ENCODE peak calls at places on chromosomes 11 and 22, in eight cellular contexts. One of them, this sample, is unnamed.

GRCh38 chr11:89235976-89236375 is 58.3 kb downstream of the TYR start:
- DNase-seq in AG09309: no peak
- DNase-seq in BJ: no peak
- DNase-seq in fibroblast of lung: no peak
- DNase-seq in kidney: no peak
- DNase-seq in cardiac muscle cell: no peak
- DNase-seq in tibial artery: no peak
- DNase-seq in Panc1: no peak
- DNase-seq in this sample: no peak

GRCh38 chr11:10623797-10624761 is 55.6 kb upstream of the LYVE1 start:
- DNase-seq in fibroblast of lung: peak; percentile 32
- DNase-seq in Panc1: peak; percentile 33
- DNase-seq in tibial artery: no peak
- DNase-seq in AG09309: no peak
- DNase-seq in cardiac muscle cell: peak; percentile 38
- DNase-seq in kidney: no peak
- DNase-seq in BJ: no peak
- DNase-seq in this sample: no peak

GRCh38 chr11:13160302-13160701 is 117.3 kb upstream of the BMAL1 start:
- DNase-seq in Panc1: no peak
- DNase-seq in tibial artery: no peak
- DNase-seq in kidney: no peak
- DNase-seq in fibroblast of lung: no peak
- DNase-seq in AG09309: no peak
- DNase-seq in BJ: no peak
- DNase-seq in cardiac muscle cell: no peak
- DNase-seq in this sample: no peak

GRCh38 chr11:123783536-123783935 is 22.6 kb downstream of the OR6M1 start:
- DNase-seq in tibial artery: no peak
- DNase-seq in Panc1: no peak
- DNase-seq in fibroblast of lung: no peak
- DNase-seq in AG09309: no peak
- DNase-seq in BJ: no peak
- DNase-seq in cardiac muscle cell: no peak
- DNase-seq in kidney: no peak
- DNase-seq in this sample: no peak

GRCh38 chr11:35237345-35237744 is 98.4 kb downstream of the CD44 start:
- DNase-seq in BJ: no peak
- DNase-seq in tibial artery: no peak
- DNase-seq in Panc1: no peak
- DNase-seq in kidney: no peak
- DNase-seq in fibroblast of lung: no peak
- DNase-seq in AG09309: no peak
- DNase-seq in cardiac muscle cell: no peak
- DNase-seq in this sample: no peak

GRCh38 chr11:123305601-123306000 is 110.6 kb upstream of the CLMP start:
- DNase-seq in AG09309: no peak
- DNase-seq in Panc1: no peak
- DNase-seq in kidney: no peak
- DNase-seq in BJ: no peak
- DNase-seq in cardiac muscle cell: no peak
- DNase-seq in fibroblast of lung: no peak
- DNase-seq in tibial artery: no peak
- DNase-seq in this sample: no peak

GRCh38 chr11:102566112-102566511 is 35.6 kb upstream of the MMP7 start:
- DNase-seq in fibroblast of lung: no peak
- DNase-seq in Panc1: no peak
- DNase-seq in kidney: no peak
- DNase-seq in cardiac muscle cell: no peak
- DNase-seq in tibial artery: no peak
- DNase-seq in BJ: no peak
- DNase-seq in AG09309: no peak
- DNase-seq in this sample: no peak

GRCh38 chr22:42202669-42203068 is 67.8 kb downstream of the TCF20 start:
- DNase-seq in Panc1: no peak
- DNase-seq in tibial artery: no peak
- DNase-seq in AG09309: peak; percentile 11
- DNase-seq in kidney: no peak
- DNase-seq in fibroblast of lung: peak; percentile 46
- DNase-seq in BJ: no peak
- DNase-seq in cardiac muscle cell: peak; percentile 30
- DNase-seq in this sample: no peak

GRCh38 chr11:34647532-34647931 is 26.6 kb downstream of the EHF start:
- DNase-seq in AG09309: no peak
- DNase-seq in Panc1: no peak
- DNase-seq in tibial artery: no peak
- DNase-seq in fibroblast of lung: no peak
- DNase-seq in cardiac muscle cell: no peak
- DNase-seq in BJ: no peak
- DNase-seq in kidney: no peak
- DNase-seq in this sample: no peak

GRCh38 chr22:19527321-19527721 is 3.1 kb upstream of the CLDN5 start:
- DNase-seq in tibial artery: no peak
- DNase-seq in fibroblast of lung: no peak
- DNase-seq in cardiac muscle cell: no peak
- DNase-seq in kidney: no peak
- DNase-seq in AG09309: no peak
- DNase-seq in Panc1: no peak
- DNase-seq in BJ: no peak
- DNase-seq in this sample: no peak

GRCh38 chr11:95706974-95707387 is 82.6 kb downstream of the FAM76B start:
- DNase-seq in BJ: no peak
- DNase-seq in kidney: no peak
- DNase-seq in fibroblast of lung: no peak
- DNase-seq in tibial artery: no peak
- DNase-seq in cardiac muscle cell: no peak
- DNase-seq in Panc1: no peak
- DNase-seq in AG09309: no peak
- DNase-seq in this sample: no peak

DNA sequence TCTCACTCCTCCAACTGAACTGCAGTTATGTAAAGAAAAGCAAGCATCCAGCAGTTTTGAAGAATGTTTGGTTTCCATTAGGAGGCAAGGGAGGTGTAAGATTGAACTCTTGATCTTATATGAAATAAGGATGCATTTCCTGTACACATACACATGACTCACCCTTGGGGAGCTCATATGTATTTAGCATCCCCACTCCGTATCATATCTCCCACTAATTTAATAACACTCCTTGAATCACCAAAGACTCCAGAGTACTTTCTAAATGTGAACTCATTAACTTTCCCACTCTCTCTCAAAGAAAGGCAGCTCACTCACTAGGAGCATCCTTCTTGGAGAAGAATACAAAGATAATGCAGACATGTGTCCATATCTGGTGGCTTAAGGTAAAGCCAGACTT is 77.4 kb downstream of the ETS1 start:
- DNase-seq in kidney: no peak
- DNase-seq in Panc1: no peak
- DNase-seq in AG09309: no peak
- DNase-seq in BJ: no peak
- DNase-seq in tibial artery: no peak
- DNase-seq in fibroblast of lung: peak; percentile 72
- DNase-seq in cardiac muscle cell: peak; percentile 40
- DNase-seq in this sample: no peak
- H3K4me3 ChIP-seq in kidney: no peak overlapping the region
- H3K4me3 ChIP-seq in Panc1: no peak overlapping the region
- H3K4me3 ChIP-seq in AG09309: no peak overlapping the region
- H3K4me3 ChIP-seq in BJ: no peak overlapping the region
- H3K4me3 ChIP-seq in tibial artery: no peak overlapping the region
- H3K4me3 ChIP-seq in fibroblast of lung: no peak overlapping the region
- H3K4me3 ChIP-seq in cardiac muscle cell: no peak overlapping the region
- H3K4me3 ChIP-seq in this sample: no peak overlapping the region

GRCh38 chr11:40280161-40281054 is 1179.0 kb downstream of the LRRC4C start:
- DNase-seq in fibroblast of lung: no peak
- DNase-seq in kidney: no peak
- DNase-seq in cardiac muscle cell: no peak
- DNase-seq in Panc1: no peak
- DNase-seq in BJ: no peak
- DNase-seq in tibial artery: peak; percentile 44
- DNase-seq in AG09309: no peak
- DNase-seq in this sample: no peak
- H3K4me3 ChIP-seq in fibroblast of lung: no peak overlapping the region
- H3K4me3 ChIP-seq in kidney: no peak overlapping the region
- H3K4me3 ChIP-seq in cardiac muscle cell: no peak overlapping the region
- H3K4me3 ChIP-seq in Panc1: no peak overlapping the region
- H3K4me3 ChIP-seq in BJ: no peak overlapping the region
- H3K4me3 ChIP-seq in tibial artery: no peak overlapping the region
- H3K4me3 ChIP-seq in AG09309: no peak overlapping the region
- H3K4me3 ChIP-seq in this sample: no peak overlapping the region

GRCh38 chr22:47269689-47270088 is 507.2 kb downstream of the TBC1D22A start:
- DNase-seq in tibial artery: no peak
- DNase-seq in BJ: no peak
- DNase-seq in fibroblast of lung: no peak
- DNase-seq in kidney: no peak
- DNase-seq in Panc1: no peak
- DNase-seq in AG09309: no peak
- DNase-seq in cardiac muscle cell: no peak
- DNase-seq in this sample: no peak

GRCh38 chr22:47270463-47271135 is 508.1 kb downstream of the TBC1D22A start:
- DNase-seq in AG09309: no peak
- DNase-seq in Panc1: no peak
- DNase-seq in BJ: no peak
- DNase-seq in fibroblast of lung: no peak
- DNase-seq in tibial artery: no peak
- DNase-seq in cardiac muscle cell: no peak
- DNase-seq in kidney: no peak
- DNase-seq in this sample: no peak

GRCh38 chr22:47266329-47266728 is 503.9 kb downstream of the TBC1D22A start:
- DNase-seq in tibial artery: no peak
- DNase-seq in cardiac muscle cell: no peak
- DNase-seq in AG09309: no peak
- DNase-seq in Panc1: no peak
- DNase-seq in kidney: no peak
- DNase-seq in fibroblast of lung: no peak
- DNase-seq in BJ: no peak
- DNase-seq in this sample: no peak

DNA sequence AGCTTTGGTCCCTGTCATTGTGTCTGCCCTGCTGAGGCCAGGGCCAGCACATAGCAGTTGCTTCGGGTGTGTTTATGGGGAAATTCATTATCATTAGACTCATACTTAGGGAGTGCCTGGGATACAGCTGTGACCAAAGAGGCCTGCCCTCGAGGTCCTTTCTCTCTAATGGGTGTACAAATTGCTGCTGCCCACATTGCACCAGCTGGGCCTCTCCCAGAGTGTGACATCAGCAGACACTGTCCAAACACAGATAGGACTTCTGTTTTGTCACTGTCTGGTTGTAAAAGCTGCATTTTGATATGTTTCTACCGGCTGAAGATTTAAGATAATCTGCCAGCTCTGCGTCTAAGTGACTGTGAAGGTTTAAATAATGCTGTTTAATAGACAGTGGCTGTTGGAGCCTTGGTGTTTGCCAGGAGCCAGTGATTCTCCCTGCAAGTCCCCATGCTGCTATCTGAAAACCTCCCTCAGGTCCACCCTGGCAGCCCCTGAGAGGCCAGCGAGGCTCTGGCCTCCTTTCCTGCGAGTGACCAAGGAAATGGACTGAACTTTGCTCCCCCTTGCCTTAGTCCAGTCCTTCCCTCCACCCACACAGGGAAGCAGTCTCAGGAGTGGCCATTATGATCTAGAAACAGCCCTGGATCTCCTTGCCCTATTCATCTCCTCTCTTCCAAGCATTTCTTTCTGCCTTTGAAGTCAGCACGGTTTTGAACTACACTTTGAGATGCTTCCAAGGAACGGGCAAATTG is 505.3 kb downstream of the TBC1D22A start:
- DNase-seq in cardiac muscle cell: no peak
- DNase-seq in kidney: no peak
- DNase-seq in tibial artery: no peak
- DNase-seq in Panc1: no peak
- DNase-seq in AG09309: no peak
- DNase-seq in BJ: no peak
- DNase-seq in fibroblast of lung: no peak
- DNase-seq in this sample: no peak
- H3K4me3 ChIP-seq in cardiac muscle cell: no peak overlapping the region
- H3K4me3 ChIP-seq in kidney: no peak overlapping the region
- H3K4me3 ChIP-seq in tibial artery: no peak overlapping the region
- H3K4me3 ChIP-seq in Panc1: no peak overlapping the region
- H3K4me3 ChIP-seq in AG09309: no peak overlapping the region
- H3K4me3 ChIP-seq in BJ: no peak overlapping the region
- H3K4me3 ChIP-seq in fibroblast of lung: no peak overlapping the region
- H3K4me3 ChIP-seq in this sample: no peak overlapping the region

DNA sequence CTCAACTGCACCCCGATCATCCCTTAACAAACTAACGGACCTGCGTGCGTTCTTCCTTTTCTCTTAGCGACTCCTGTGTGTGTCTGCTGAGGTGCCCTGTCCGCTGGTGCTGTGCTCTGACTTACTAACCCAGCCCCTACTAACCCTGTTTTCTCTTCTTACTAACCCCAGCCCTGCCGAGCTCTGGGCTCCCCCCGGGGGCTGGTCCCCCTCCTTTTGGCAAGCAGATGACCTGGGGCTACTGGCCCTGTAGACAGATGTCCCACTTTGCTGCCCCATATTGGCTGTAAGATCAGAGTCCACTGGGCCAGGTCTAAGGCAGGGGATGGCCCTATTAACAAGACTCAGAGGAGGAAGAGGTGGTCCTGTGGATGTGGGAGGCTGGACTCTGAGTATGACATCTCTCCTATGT is 14.7 kb downstream of the MIAT start:
- DNase-seq in AG09309: no peak
- DNase-seq in tibial artery: no peak
- DNase-seq in kidney: no peak
- DNase-seq in BJ: no peak
- DNase-seq in fibroblast of lung: no peak
- DNase-seq in cardiac muscle cell: no peak
- DNase-seq in Panc1: no peak
- DNase-seq in this sample: no peak
- H3K4me3 ChIP-seq in AG09309: peak overlapping the region; percentile 74
- H3K4me3 ChIP-seq in tibial artery: peak overlapping the region; percentile 67
- H3K4me3 ChIP-seq in kidney: peak overlapping the region; percentile 92
- H3K4me3 ChIP-seq in BJ: peak overlapping the region; percentile 75
- H3K4me3 ChIP-seq in fibroblast of lung: peak overlapping the region; percentile 24
- H3K4me3 ChIP-seq in cardiac muscle cell: peak overlapping the region; percentile 65
- H3K4me3 ChIP-seq in Panc1: peak overlapping the region; percentile 47
- H3K4me3 ChIP-seq in this sample: peak overlapping the region; percentile 55

GRCh38 chr11:77127674-77127968 is 425 bp upstream of the MYO7A start:
- DNase-seq in kidney: no peak
- DNase-seq in AG09309: no peak
- DNase-seq in Panc1: no peak
- DNase-seq in BJ: no peak
- DNase-seq in tibial artery: no peak
- DNase-seq in fibroblast of lung: no peak
- DNase-seq in cardiac muscle cell: no peak
- DNase-seq in this sample: peak; percentile 41
- H3K4me3 ChIP-seq in kidney: peak overlapping the region; percentile 42
- H3K4me3 ChIP-seq in AG09309: peak overlapping the region; percentile 58
- H3K4me3 ChIP-seq in Panc1: peak overlapping the region; percentile 41
- H3K4me3 ChIP-seq in BJ: peak overlapping the region; percentile 37
- H3K4me3 ChIP-seq in tibial artery: peak overlapping the region; percentile 34
- H3K4me3 ChIP-seq in fibroblast of lung: peak overlapping the region; percentile 16
- H3K4me3 ChIP-seq in cardiac muscle cell: peak overlapping the region; percentile 29
- H3K4me3 ChIP-seq in this sample: peak overlapping the region; percentile 55

DNA sequence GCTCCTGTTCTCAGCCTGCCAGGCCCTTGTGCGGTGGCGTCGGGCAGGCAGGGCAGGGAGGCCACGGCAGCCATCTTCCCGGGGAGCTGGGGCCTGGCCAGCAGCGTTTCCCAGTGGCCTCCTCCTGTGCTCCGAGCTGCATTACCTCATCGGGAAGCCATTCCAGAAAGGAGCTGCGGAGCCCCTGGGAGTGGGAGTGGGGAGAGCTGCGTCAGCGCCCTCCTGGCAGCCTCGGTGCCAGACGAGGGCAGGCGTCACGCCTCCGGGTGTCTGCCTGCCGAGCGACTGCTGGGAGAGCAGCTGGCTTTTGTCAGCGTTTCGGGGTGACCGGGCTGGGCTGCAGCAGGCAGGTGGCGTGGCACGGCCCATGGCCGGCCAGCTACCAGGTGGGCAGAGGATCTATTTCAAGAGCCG is 30.9 kb upstream of the WNT7B start:
- DNase-seq in fibroblast of lung: peak; percentile 90
- DNase-seq in AG09309: peak; percentile 81
- DNase-seq in Panc1: no peak
- DNase-seq in tibial artery: peak; percentile 85
- DNase-seq in cardiac muscle cell: peak; percentile 95
- DNase-seq in kidney: peak; percentile 92
- DNase-seq in BJ: peak; percentile 74
- DNase-seq in this sample: no peak
- H3K4me3 ChIP-seq in fibroblast of lung: no peak overlapping the region
- H3K4me3 ChIP-seq in AG09309: peak overlapping the region; percentile 20
- H3K4me3 ChIP-seq in Panc1: no peak overlapping the region
- H3K4me3 ChIP-seq in tibial artery: no peak overlapping the region
- H3K4me3 ChIP-seq in cardiac muscle cell: no peak overlapping the region
- H3K4me3 ChIP-seq in kidney: no peak overlapping the region
- H3K4me3 ChIP-seq in BJ: no peak overlapping the region
- H3K4me3 ChIP-seq in this sample: no peak overlapping the region